ENCODE peak calls at places on chromosomes 5 and 9, in six cellular contexts. N, E, O, L, B and J are unnamed samples.

GRCh38 chr5:116130471-116130870 is 45.6 kb downstream of the COMMD10 start:
- DNase-seq in N (no peak), E (no peak), O (no peak), L (no peak), B (no peak), J (no peak)

GRCh38 chr5:36496471-36496870 is 109.9 kb upstream of the SLC1A3 start:
- DNase-seq in N (no peak), E (no peak), O (no peak), L (no peak), B (no peak), J (no peak)

GRCh38 chr5:157596449-157596848 is 20.9 kb upstream of the ADAM19 start:
- DNase-seq in N (peak; percentile 96), E (no peak), O (no peak), L (no peak), B (no peak), J (no peak)

GRCh38 chr9:124483481-124483880 is 23.7 kb downstream of the NR5A1 start:
- DNase-seq in N (no peak), E (no peak), O (no peak), L (no peak), B (no peak), J (no peak)

GRCh38 chr5:2149196-2149541 is 266.4 kb upstream of the IRX4 start:
- DNase-seq in N (no peak), E (peak; percentile 31), O (peak; percentile 38), L (no peak), B (no peak), J (no peak)

GRCh38 chr5:39270172-39270848 is 50.9 kb upstream of the FYB1 start:
- DNase-seq in N (peak; percentile 37), E (no peak), O (no peak), L (no peak), B (no peak), J (no peak)

GRCh38 chr5:119335261-119335677 is 20.6 kb upstream of the TNFAIP8 start:
- DNase-seq in N (no peak), E (no peak), O (no peak), L (no peak), B (no peak), J (no peak)

GRCh38 chr5:159887050-159887449 is 29.2 kb upstream of the ADRA1B start:
- DNase-seq in N (no peak), E (no peak), O (no peak), L (no peak), B (no peak), J (no peak)

GRCh38 chr5:55037046-55037771 is 13.2 kb downstream of the GZMK start:
- DNase-seq in N (no peak), E (peak; percentile 8), O (no peak), L (peak; percentile 46), B (no peak), J (peak; percentile 31)

GRCh38 chr5:5017827-5018559 is 122.1 kb upstream of the ADAMTS16 start:
- DNase-seq in N (no peak), E (no peak), O (no peak), L (no peak), B (no peak), J (no peak)

GRCh38 chr5:116763987-116764866 is 189.6 kb upstream of the SEMA6A start:
- DNase-seq in N (peak; percentile 98), E (no peak), O (no peak), L (no peak), B (no peak), J (no peak)

GRCh38 chr9:110050925-110051355 is 157.0 kb downstream of the C9orf152 start:
- DNase-seq in N (no peak), E (peak; percentile 48), O (no peak), L (no peak), B (no peak), J (no peak)

GRCh38 chr5:142053434-142054253 is 40.8 kb upstream of the GNPDA1 start:
- DNase-seq in N (no peak), E (peak; percentile 27), O (no peak), L (no peak), B (no peak), J (no peak)

GRCh38 chr5:177447611-177448243 is 1.1 kb downstream of the PRR7 start:
- DNase-seq in N (no peak), E (peak; percentile 73), O (peak; percentile 91), L (peak; percentile 76), B (peak; percentile 48), J (peak; percentile 62)

GRCh38 chr5:12392246-12392645 is 488.0 kb upstream of the CTNND2 start:
- DNase-seq in N (no peak), E (no peak), O (no peak), L (no peak), B (no peak), J (no peak)
- TF ChIP-seq SP1 in N (no peak), E (no peak), O (no peak), L (no peak), B (no peak), J (no peak)

DNA sequence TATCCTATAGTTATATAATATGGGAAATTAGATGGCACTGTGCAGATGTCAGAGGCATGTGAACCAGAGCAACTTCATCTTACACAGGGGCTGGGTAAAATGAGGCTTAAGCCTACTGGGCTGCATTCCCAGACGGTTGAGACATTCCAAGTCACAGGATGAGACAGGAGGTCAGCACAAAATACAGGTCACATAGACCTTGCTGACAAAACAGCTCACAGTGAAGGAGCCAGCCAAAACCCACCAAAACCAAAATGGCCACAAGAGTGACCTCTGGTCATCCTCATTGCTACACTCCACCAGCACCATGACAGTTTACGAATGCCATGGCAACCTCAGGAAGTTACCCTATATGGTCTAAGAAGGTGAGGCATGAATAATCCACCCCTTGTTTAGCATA is 479.4 kb downstream of the TLR4 start:
- DNase-seq in N (no peak), E (no peak), O (no peak), L (no peak), B (no peak), J (no peak)
- TF ChIP-seq MAX in N (no peak), E (no peak), O (no peak), L (no peak), B (no peak), J (no peak)

GRCh38 chr9:69379250-69379982 is 54.4 kb downstream of the ENTREP1 start:
- DNase-seq in N (no peak), E (no peak), O (no peak), L (no peak), B (no peak), J (no peak)

GRCh38 chr9:69380811-69381210 is 55.8 kb downstream of the ENTREP1 start:
- DNase-seq in N (no peak), E (no peak), O (no peak), L (no peak), B (no peak), J (no peak)

GRCh38 chr9:69377291-69377690 is 52.3 kb downstream of the ENTREP1 start:
- DNase-seq in N (no peak), E (no peak), O (no peak), L (no peak), B (no peak), J (no peak)

GRCh38 chr9:69380301-69380700 is 55.3 kb downstream of the ENTREP1 start:
- DNase-seq in N (no peak), E (no peak), O (no peak), L (no peak), B (no peak), J (no peak)

DNA sequence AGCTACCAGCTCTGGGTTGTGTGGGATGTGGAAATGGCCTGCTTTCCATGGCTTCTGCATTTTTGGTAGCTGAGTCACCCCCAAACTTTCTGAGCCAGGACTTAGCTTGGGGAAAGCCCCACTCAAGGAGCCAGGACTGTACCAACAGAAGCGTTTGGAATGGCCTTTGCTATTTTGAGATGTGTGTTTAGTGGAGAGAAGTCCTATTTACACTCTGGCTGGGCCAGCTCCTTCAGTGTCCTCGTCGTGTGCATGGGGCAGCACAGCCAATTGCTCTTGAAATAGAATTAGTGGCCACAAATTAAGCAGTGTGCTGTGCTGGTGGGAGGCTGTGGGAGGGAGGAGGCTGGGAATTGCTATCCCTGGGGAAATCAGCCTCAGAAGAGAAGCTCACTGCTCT is 51.6 kb downstream of the ENTREP1 start:
- DNase-seq in N (no peak), E (no peak), O (no peak), L (no peak), B (no peak), J (no peak)
- TF ChIP-seq CTCF in N (no peak), E (no peak), O (no peak), L (no peak), B (no peak), J (no peak)

DNA sequence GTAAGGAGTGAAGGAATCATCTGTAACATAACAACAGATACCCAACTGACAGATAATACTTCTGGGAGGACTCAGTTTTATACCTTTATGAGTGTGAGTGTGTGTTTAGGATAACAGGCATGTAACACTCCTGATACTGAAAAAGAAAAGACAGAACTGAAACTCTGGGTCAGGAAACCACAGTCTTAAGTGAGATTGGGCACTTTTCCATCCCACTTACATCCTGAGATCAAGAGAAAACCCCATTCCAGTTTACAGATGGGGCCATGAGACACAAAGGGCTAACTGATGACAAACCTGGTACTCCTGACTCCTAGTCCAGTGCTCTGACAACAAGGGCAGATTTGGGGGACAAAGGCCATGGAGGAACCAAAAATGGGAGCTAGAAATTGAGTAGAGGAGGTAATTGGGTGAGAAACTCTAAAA is 18.0 kb downstream of the IL5 start:
- DNase-seq in N (peak; percentile 97), E (no peak), O (no peak), L (no peak), B (no peak), J (no peak)
- TF ChIP-seq SP1 in N (peak; percentile 64), E (no peak), O (no peak), L (no peak), B (no peak), J (no peak)

DNA sequence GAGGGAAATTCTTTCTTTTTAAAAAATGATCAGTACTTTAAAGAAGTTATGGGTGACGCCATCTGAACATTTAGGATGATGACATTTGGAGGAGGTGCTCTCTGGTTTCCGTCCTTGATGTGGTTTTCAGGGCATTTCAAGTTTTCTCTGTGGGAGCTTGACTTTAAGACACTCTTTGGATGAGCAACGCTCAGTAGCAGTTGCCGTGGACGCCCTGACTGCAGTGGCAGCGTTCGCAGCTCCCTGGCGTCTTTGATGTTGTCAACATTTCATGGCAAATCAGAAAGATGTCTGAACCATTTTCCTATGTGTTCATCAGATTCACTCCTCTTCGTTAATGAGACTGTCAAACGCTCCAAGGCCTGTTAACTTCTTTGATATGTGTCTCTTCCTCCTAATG is 86.1 kb downstream of the ZNF354C start:
- DNase-seq in N (no peak), E (no peak), O (no peak), L (no peak), B (no peak), J (no peak)
- TF ChIP-seq MAX in N (no peak), E (no peak), O (no peak), L (no peak), B (no peak), J (no peak)

GRCh38 chr9:22307013-22307711 is 139.5 kb upstream of the DMRTA1 start:
- DNase-seq in N (no peak), E (peak; percentile 54), O (peak; percentile 43), L (no peak), B (no peak), J (peak; percentile 13)
- TF ChIP-seq CTCF in N (peak; percentile 27), E (peak; percentile 64), O (peak; percentile 52), L (no peak), B (no peak), J (peak; percentile 37)

GRCh38 chr9:89318123-89319014 is at the start of gene SECISBP2:
- DNase-seq in N (peak; percentile 79), E (peak; percentile 87), O (peak; percentile 93), L (peak; percentile 98), B (peak; percentile 75), J (peak; percentile 93)
- TF ChIP-seq SP1 in N (peak; percentile 81), E (no peak), O (no peak), L (no peak), B (peak; percentile 87), J (peak; percentile 98)

GRCh38 chr5:317086-317811 is 4.3 kb upstream of the AHRR start:
- DNase-seq in N (no peak), E (peak; percentile 52), O (peak; percentile 53), L (peak; percentile 86), B (peak; percentile 76), J (peak; percentile 82)
- TF ChIP-seq MAX in N (no peak), E (no peak), O (no peak), L (peak; percentile 51), B (no peak), J (no peak)